ENCODE peak calls at places on chromosome 1, in five cellular contexts. D, G, E, M and F are unnamed samples.
A peak's percentile ranks its signal among the peaks of the same experiment; 100 is the strongest.

GRCh38 chr1:41578712-41579335 is 94.3 kb upstream of the EDN2 start:
- DNase-seq in D (no peak), G (peak; percentile 35), E (peak; percentile 33), M (no peak), F (peak; percentile 16)

GRCh38 chr1:34681481-34682451 is 73.1 kb upstream of the GJB5 start:
- DNase-seq in D (no peak), G (peak; percentile 50), E (peak; percentile 35), M (no peak), F (peak; percentile 64)

GRCh38 chr1:1169429-1170214 is 4.1 kb upstream of the TTLL10 start:
- DNase-seq in D (peak; percentile 64), G (no peak), E (no peak), M (no peak), F (no peak)

GRCh38 chr1:46288485-46289133 is 14.8 kb downstream of the LRRC41 start:
- DNase-seq in D (no peak), G (peak; percentile 61), E (peak; percentile 28), M (peak; percentile 37), F (peak; percentile 81)

GRCh38 chr1:243938146-243938676 is 88.2 kb upstream of the AKT3 start:
- DNase-seq in D (no peak), G (no peak), E (no peak), M (no peak), F (no peak)

GRCh38 chr1:235101558-235102258 is 26.9 kb downstream of the TOMM20 start:
- DNase-seq in D (no peak), G (no peak), E (peak; percentile 86), M (no peak), F (peak; percentile 29)

GRCh38 chr1:151281225-151281968 is 702 bp upstream of the ZNF687 start:
- DNase-seq in D (peak; percentile 98), G (peak; percentile 98), E (peak; percentile 98), M (peak; percentile 77), F (peak; percentile 99)

GRCh38 chr1:65148548-65149390 is 766 bp downstream of the AK4 start:
- DNase-seq in D (peak; percentile 76), G (peak; percentile 56), E (peak; percentile 33), M (no peak), F (peak; percentile 39)

GRCh38 chr1:119893238-119893791 is 3.0 kb downstream of the ADAM30 start:
- DNase-seq in D (no peak), G (no peak), E (no peak), M (no peak), F (no peak)

DNA sequence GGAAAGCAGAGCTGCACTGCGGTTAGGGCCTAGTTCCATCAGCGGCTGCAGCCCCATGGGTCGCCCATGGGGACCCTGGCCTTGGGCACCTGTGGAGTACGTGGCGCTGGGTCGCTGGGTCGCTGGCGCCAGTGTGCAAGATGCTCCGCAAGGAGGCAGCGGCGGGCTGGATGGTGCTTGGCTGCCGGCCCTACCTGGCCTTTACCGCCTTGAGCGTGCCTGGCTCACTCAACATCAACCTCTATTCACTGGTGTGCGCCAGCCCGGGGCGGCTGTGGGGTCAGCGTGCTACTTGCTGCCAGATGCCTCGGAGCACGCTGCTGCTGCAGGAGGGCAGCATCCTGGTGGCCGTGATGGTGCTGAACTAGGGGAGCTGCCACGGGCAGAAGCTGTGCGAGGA is 85.1 kb upstream of the RHOU start:
- DNase-seq in D (no peak), G (no peak), E (no peak), M (no peak), F (no peak)
- TF ChIP-seq CTCF in D (no peak), G (no peak), E (no peak), M (peak; percentile 11), F (no peak)

DNA sequence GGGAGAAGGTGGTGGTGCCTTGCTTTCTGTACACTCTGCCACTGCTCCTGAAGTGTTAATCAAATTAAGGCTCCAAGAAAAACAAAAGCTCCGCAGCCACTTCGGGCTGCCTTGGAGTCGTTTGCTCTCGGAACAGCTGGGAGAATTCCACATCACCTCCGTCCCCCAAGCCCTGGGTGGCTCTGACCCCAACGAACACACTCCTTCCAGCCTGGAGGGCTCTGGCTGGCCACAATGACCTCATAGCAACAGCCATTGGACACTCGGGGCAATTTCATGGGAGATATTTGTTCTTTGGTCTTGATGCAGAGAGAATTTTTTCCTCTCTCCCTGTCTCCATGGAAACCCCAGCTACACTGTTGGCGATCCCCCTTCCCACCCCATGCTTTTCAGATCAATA is 1.4 kb downstream of the WNT4 start:
- DNase-seq in D (no peak), G (no peak), E (no peak), M (no peak), F (no peak)
- H3K4me3 ChIP-seq in D (peak overlapping the region; percentile 64), G (no peak overlapping the region), E (no peak overlapping the region), M (no peak overlapping the region), F (peak overlapping the region; percentile 54)

GRCh38 chr1:215081566-215082531 is 688 bp upstream of the KCNK2 start:
- DNase-seq in D (no peak), G (no peak), E (peak; percentile 48), M (no peak), F (no peak)
- TF ChIP-seq CTCF in D (no peak), G (no peak), E (no peak), M (no peak), F (no peak)

GRCh38 chr1:222813866-222814535 is 838 bp upstream of the DISP1 start:
- DNase-seq in D (no peak), G (no peak), E (peak; percentile 83), M (no peak), F (no peak)
- H3K4me3 ChIP-seq in D (peak overlapping the region; percentile 69), G (no peak overlapping the region), E (no peak overlapping the region), M (peak overlapping the region; percentile 59), F (no peak overlapping the region)

GRCh38 chr1:178243119-178243518 is 149.2 kb downstream of the RASAL2 start:
- DNase-seq in D (no peak), G (no peak), E (no peak), M (no peak), F (no peak)

GRCh38 chr1:178238722-178239510 is 145.0 kb downstream of the RASAL2 start:
- DNase-seq in D (no peak), G (peak; percentile 97), E (peak; percentile 99), M (peak; percentile 99), F (peak; percentile 99)

GRCh38 chr1:178243890-178244289 is 150.0 kb downstream of the RASAL2 start:
- DNase-seq in D (no peak), G (no peak), E (no peak), M (no peak), F (no peak)

GRCh38 chr1:178241057-178241456 is 147.2 kb downstream of the RASAL2 start:
- DNase-seq in D (no peak), G (peak; percentile 63), E (peak; percentile 68), M (no peak), F (peak; percentile 66)

GRCh38 chr1:178241837-178242236 is 147.9 kb downstream of the RASAL2 start:
- DNase-seq in D (no peak), G (no peak), E (no peak), M (no peak), F (no peak)
- TF ChIP-seq CTCF in D (no peak), G (no peak), E (no peak), M (peak; percentile 5), F (peak; percentile 22)

GRCh38 chr1:47761201-47761930 is 235.8 kb downstream of the TRABD2B start:
- DNase-seq in D (no peak), G (no peak), E (no peak), M (no peak), F (no peak)

GRCh38 chr1:47760248-47760629 is 236.9 kb downstream of the TRABD2B start:
- DNase-seq in D (no peak), G (no peak), E (no peak), M (no peak), F (no peak)

GRCh38 chr1:47763456-47764171 is 233.6 kb downstream of the TRABD2B start:
- DNase-seq in D (no peak), G (no peak), E (no peak), M (no peak), F (peak; percentile 71)

GRCh38 chr1:47759581-47760247 is 237.5 kb downstream of the TRABD2B start:
- DNase-seq in D (no peak), G (no peak), E (no peak), M (no peak), F (no peak)

DNA sequence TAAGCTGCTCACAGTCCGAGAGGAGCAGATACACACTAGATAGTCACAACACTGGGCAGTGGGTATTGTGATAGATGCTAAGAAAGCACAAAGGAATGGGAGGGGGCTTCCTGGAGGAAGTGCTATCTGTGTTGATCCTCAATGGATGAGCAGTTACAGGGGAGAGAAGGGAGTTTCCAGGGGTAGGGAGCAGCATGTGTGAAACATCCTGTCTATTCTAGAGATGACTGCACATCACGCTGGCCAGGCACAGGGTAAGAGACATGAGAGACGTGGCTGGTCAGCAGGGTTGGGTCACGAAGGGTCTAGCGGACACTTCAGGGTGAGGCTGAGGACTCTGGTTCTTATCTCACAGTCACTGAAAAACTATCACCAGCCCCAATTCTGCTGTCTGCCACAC is 235.2 kb downstream of the TRABD2B start:
- DNase-seq in D (no peak), G (no peak), E (no peak), M (no peak), F (no peak)
- H3K4me3 ChIP-seq in D (no peak overlapping the region), G (no peak overlapping the region), E (no peak overlapping the region), M (no peak overlapping the region), F (no peak overlapping the region)